ENCODE peak calls at places on chromosomes 16 and 17, in four cellular contexts. F is A549, E is fibroblast of lung, Y is HCT116. H is an unnamed sample.

GRCh38 chr16:72945611-72946010 is 102.3 kb downstream of the ZFHX3 start:
- DNase-seq in E (no peak), Y (no peak), F (no peak), H (no peak)

GRCh38 chr17:30808785-30809286 is 15.7 kb downstream of the CRLF3 start:
- DNase-seq in Y (no peak), E (no peak), F (no peak), H (no peak)

GRCh38 chr16:71867934-71868333 is 16.0 kb downstream of the ZNF821 start:
- DNase-seq in Y (no peak), F (no peak), E (no peak), H (no peak)

GRCh38 chr16:57720142-57720575 is 15.4 kb upstream of the KATNB1 start:
- DNase-seq in Y (no peak), F (peak; percentile 72), E (peak; percentile 36), H (no peak)

GRCh38 chr17:48258317-48258716 is 150.8 kb downstream of the SNX11 start:
- DNase-seq in E (no peak), Y (no peak), F (no peak), H (no peak)

GRCh38 chr16:71894229-71894920 is 956 bp upstream of the IST1 start:
- DNase-seq in F (no peak), E (peak; percentile 68), Y (peak; percentile 43), H (peak; percentile 55)

GRCh38 chr16:2831203-2831602 is 1.1 kb downstream of the ZG16B start:
- DNase-seq in Y (no peak), E (no peak), F (no peak), H (no peak)

GRCh38 chr17:33871720-33872535 is 383.2 kb upstream of the CCL2 start:
- DNase-seq in F (peak; percentile 7), E (peak; percentile 85), Y (no peak), H (peak; percentile 48)

GRCh38 chr16:67406628-67407027 is 9.6 kb downstream of the ZDHHC1 start:
- DNase-seq in Y (no peak), F (no peak), E (peak; percentile 86), H (no peak)

GRCh38 chr16:55039931-55040330 is 109.3 kb downstream of the IRX5 start:
- DNase-seq in E (no peak), Y (no peak), F (no peak), H (no peak)
- H3K4me2 ChIP-seq in E (no peak overlapping the region), Y (peak overlapping the region; percentile 44), F (no peak overlapping the region), H (peak overlapping the region; percentile 29)

DNA sequence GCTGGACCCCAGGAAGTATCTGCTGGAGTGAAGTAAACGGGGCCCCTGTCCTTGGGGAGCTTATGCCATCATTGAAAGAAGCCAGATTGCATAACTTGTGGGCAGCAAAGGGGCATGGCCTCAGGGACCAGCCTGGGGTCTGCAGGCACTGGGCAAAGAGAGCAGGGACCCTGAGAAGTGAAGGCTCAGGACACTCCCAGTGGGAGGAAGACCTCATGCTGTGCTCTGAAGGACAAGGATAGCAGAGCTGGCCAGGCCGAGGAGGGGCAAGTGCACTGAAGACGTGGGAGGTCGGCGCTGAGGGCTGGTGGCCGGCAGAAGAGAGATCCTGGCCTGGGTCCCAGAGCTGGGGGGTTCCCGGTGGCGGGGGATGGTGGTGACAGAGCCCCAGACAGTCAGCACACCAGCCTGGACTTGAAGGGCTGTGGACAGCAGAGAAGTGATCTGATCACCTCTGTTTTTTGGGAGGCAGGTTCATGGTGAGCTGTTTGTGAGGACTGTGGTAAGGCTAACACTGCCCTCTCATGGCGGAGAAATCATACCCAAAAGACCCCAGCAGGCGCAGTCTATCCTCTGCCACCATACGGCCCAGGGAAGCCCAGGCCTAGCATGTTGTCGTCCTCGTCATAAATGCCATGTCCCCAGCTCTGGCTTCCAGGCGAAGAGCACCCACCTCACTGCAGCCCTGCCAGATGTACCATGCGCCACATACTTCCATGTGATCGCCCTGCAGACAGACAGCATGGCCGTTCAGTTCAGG is 7.1 kb upstream of the CNP start:
- DNase-seq in F (peak; percentile 76), Y (peak; percentile 27), E (peak; percentile 53), H (peak; percentile 47)
- H3K4me2 ChIP-seq in F (no peak overlapping the region), Y (no peak overlapping the region), E (no peak overlapping the region), H (no peak overlapping the region)

GRCh38 chr17:81120695-81121621 is 44.3 kb upstream of the PVALEF start:
- DNase-seq in Y (no peak), F (no peak), E (no peak), H (no peak)
- H3K4me2 ChIP-seq in Y (no peak overlapping the region), F (no peak overlapping the region), E (no peak overlapping the region), H (no peak overlapping the region)

GRCh38 chr16:81473561-81473960 is 29.0 kb downstream of the CMIP start:
- DNase-seq in E (peak; percentile 67), Y (no peak), F (no peak), H (no peak)
- H3K4me2 ChIP-seq in E (no peak overlapping the region), Y (no peak overlapping the region), F (peak overlapping the region; percentile 40), H (no peak overlapping the region)

GRCh38 chr16:70717065-70717464 is 31.2 kb upstream of the MTSS2 start:
- DNase-seq in E (no peak), F (no peak), Y (no peak), H (no peak)

GRCh38 chr16:70715113-70715711 is 29.4 kb upstream of the MTSS2 start:
- DNase-seq in Y (no peak), E (peak; percentile 94), F (peak; percentile 93), H (peak; percentile 95)

GRCh38 chr16:70714526-70715112 is 28.8 kb upstream of the MTSS2 start:
- DNase-seq in E (no peak), Y (no peak), F (no peak), H (no peak)

GRCh38 chr16:70717817-70718216 is 32.0 kb upstream of the MTSS2 start:
- DNase-seq in E (no peak), F (no peak), Y (no peak), H (no peak)

GRCh38 chr16:70715860-70716357 is 30.1 kb upstream of the MTSS2 start:
- DNase-seq in F (no peak), Y (no peak), E (peak; percentile 56), H (no peak)
- H3K4me2 ChIP-seq in F (peak overlapping the region; percentile 81), Y (no peak overlapping the region), E (peak overlapping the region; percentile 13), H (peak overlapping the region; percentile 64)

DNA sequence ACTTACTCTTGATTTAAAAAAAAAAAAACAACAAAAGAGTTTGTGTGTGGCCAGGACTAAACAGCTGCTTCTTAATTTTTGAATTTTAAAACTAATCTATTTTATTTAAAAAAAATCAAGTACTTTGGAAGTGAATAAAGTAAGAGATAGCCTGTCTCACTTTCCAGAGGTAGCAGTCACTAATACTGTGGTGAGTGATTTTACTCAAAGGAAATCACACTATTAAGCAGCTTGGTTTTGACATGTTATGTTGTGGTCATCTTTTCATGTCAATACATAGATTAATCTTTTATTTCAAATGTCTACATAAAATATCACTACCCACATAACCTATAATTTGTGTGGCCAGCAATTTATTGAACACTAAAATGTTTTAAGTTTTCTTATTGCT is 102.2 kb upstream of the HLF start:
- DNase-seq in F (no peak), Y (no peak), E (no peak), H (no peak)
- H3K4me2 ChIP-seq in F (peak overlapping the region; percentile 17), Y (peak overlapping the region; percentile 60), E (no peak overlapping the region), H (no peak overlapping the region)

GRCh38 chr17:31888124-31888523 is 13.4 kb downstream of the UTP6 start:
- DNase-seq in E (no peak), F (no peak), Y (no peak), H (no peak)
- H3K4me2 ChIP-seq in E (no peak overlapping the region), F (no peak overlapping the region), Y (no peak overlapping the region), H (no peak overlapping the region)